ENCODE peak calls at places on chromosomes 13 and 19, in five cellular contexts. N is cardiac fibroblast, F is mucosa of descending colon, T is kidney epithelial cell, G is tibial nerve. V is an unnamed sample.

GRCh38 chr13:33542309-33543088 is 256.9 kb upstream of the STARD13 start:
- DNase-seq in G (peak), N (peak), T (peak), F (peak), V (peak)

GRCh38 chr13:39942901-39943273 is 287.4 kb downstream of the COG6 start:
- DNase-seq in G (peak), T (peak), F (no peak), N (peak), V (peak)

GRCh38 chr19:14022469-14022868 is 5.5 kb upstream of the RLN3 start:
- DNase-seq in T (no peak), G (no peak), F (no peak), N (peak), V (peak)

GRCh38 chr19:28130066-28130511 is 1082.9 kb downstream of the UQCRFS1 start:
- DNase-seq in F (no peak), N (no peak), G (no peak), T (no peak), V (no peak)

GRCh38 chr13:113458218-113459065 is 5.2 kb upstream of the ADPRHL1 start:
- DNase-seq in G (no peak), T (no peak), N (peak), F (no peak), V (peak)

GRCh38 chr19:46713781-46714522 is 3.0 kb downstream of the PRKD2 start:
- DNase-seq in N (peak), T (no peak), G (peak), F (peak), V (peak)

GRCh38 chr19:47510516-47511127 is 4.2 kb downstream of the NAPA start:
- DNase-seq in G (no peak), F (no peak), T (no peak), N (no peak), V (no peak)

GRCh38 chr19:38564981-38565685 is 52.6 kb downstream of the MAP4K1 start:
- DNase-seq in G (no peak), T (no peak), F (no peak), N (no peak), V (no peak)

GRCh38 chr13:109873351-109874123 is 87.2 kb upstream of the IRS2 start:
- DNase-seq in G (no peak), N (no peak), T (no peak), F (no peak), V (no peak)

GRCh38 chr13:109874921-109875454 is 88.6 kb upstream of the IRS2 start:
- DNase-seq in N (peak), G (no peak), F (no peak), T (no peak), V (peak)

GRCh38 chr13:109872864-109873263 is 86.5 kb upstream of the IRS2 start:
- DNase-seq in G (no peak), N (no peak), T (no peak), F (no peak), V (no peak)

GRCh38 chr13:109875746-109876145 is 89.4 kb upstream of the IRS2 start:
- DNase-seq in N (no peak), T (no peak), F (no peak), G (no peak), V (no peak)

GRCh38 chr13:109874444-109874920 is 88.1 kb upstream of the IRS2 start:
- DNase-seq in G (no peak), F (no peak), N (no peak), T (no peak), V (peak)
- TF ChIP-seq CTCF in G (no peak), F (no peak), N (no peak), T (no peak), V (no peak)

DNA sequence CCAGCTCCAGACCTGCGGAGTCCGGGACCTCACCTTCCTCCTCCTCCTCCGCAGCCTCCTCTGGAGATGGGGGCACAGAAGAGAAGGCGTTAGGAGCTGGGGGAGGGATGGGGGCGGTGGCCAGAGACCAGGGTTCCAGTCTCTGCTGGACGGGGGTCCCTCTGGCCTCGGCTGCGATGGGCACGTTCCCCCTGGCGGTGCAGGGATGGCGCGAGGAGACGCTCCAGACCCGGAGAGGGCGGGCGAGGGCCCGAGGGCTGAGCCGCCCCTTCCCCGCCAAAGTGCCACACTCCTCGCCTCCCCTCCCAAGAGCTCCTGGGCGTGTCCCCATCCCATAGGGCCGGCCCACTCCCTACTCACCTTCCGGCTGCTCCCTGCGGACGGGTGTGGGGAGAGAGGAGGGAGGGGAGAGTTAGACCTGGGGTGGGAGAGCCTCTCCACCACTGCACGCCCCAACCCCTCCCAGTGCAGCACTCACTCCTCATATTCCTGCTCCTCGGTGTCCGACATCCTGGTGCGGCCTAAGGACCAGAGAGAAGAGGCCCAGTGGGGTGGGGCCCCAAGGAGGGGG is 2.3 kb downstream of the TNNT1 start:
- DNase-seq in T (no peak), N (no peak), G (no peak), F (no peak), V (no peak)
- H3K4me3 ChIP-seq in T (peak), N (no peak), G (no peak), F (no peak), V (peak)

GRCh38 chr19:7867092-7867844 is 6.9 kb downstream of the PRR36 start:
- DNase-seq in T (no peak), F (no peak), G (no peak), N (no peak), V (no peak)

GRCh38 chr19:7868326-7868670 is 5.9 kb downstream of the PRR36 start:
- DNase-seq in G (no peak), F (peak), N (no peak), T (no peak), V (no peak)

GRCh38 chr19:7864719-7865074 is 9.5 kb downstream of the PRR36 start:
- DNase-seq in T (no peak), F (no peak), N (no peak), G (no peak), V (no peak)

GRCh38 chr19:7865262-7865911 is 8.8 kb downstream of the PRR36 start:
- DNase-seq in F (no peak), N (no peak), T (no peak), G (no peak), V (no peak)

GRCh38 chr19:7866399-7867091 is 7.6 kb downstream of the PRR36 start:
- DNase-seq in G (no peak), N (no peak), F (no peak), T (no peak), V (no peak)
- TF ChIP-seq CTCF in G (no peak), N (no peak), F (no peak), T (no peak), V (no peak)

GRCh38 chr13:46146898-46147297 is 35.1 kb downstream of the LCP1 start:
- DNase-seq in G (no peak), T (no peak), N (peak), F (no peak), V (peak)

GRCh38 chr13:46140044-46140443 is 35.2 kb upstream of the CPB2 start:
- DNase-seq in G (no peak), N (no peak), F (no peak), T (no peak), V (no peak)

GRCh38 chr13:46142692-46143238 is 37.9 kb upstream of the CPB2 start:
- DNase-seq in N (no peak), F (no peak), G (no peak), T (no peak), V (no peak)

GRCh38 chr13:46145950-46146349 is 36.0 kb downstream of the LCP1 start:
- DNase-seq in F (no peak), N (no peak), T (no peak), G (no peak), V (no peak)

GRCh38 chr13:46143239-46143701 is 38.4 kb upstream of the CPB2 start:
- DNase-seq in N (no peak), T (no peak), F (no peak), G (no peak), V (no peak)
- H3K4me3 ChIP-seq in N (no peak), T (no peak), F (no peak), G (no peak), V (no peak)

V was measured in fibroblast of villous mesenchyme.